ENCODE peak calls at places on chromosomes 7 and 10, in seven cellular contexts. M is Peyer's patch, Z is PC-3, R is MM.1S, W is HepG2, O is left ventricle myocardium inferior, Q is spleen. B is an unnamed sample. For H3K36me3, the result is how much of the 10 kb centered on the place peaks cover.

GRCh38 chr10:18313626-18314025 is 173.4 kb downstream of the CACNB2 start:
- DNase-seq in M (no peak), Z (no peak), R (no peak), W (no peak), O (no peak), Q (no peak), B (no peak)

GRCh38 chr10:30114871-30115270 is 55.5 kb upstream of the JCAD start:
- DNase-seq in M (no peak), Z (no peak), R (no peak), W (no peak), O (no peak), Q (no peak), B (no peak)

GRCh38 chr7:43625977-43626376 is 43.1 kb downstream of the STK17A start:
- DNase-seq in M (no peak), Z (no peak), R (no peak), W (no peak), O (no peak), Q (no peak), B (no peak)

GRCh38 chr7:73708961-73709360 is 10.5 kb downstream of the STX1A start:
- DNase-seq in M (no peak), Z (no peak), R (no peak), W (no peak), O (no peak), Q (no peak), B (no peak)

GRCh38 chr10:14621037-14621436 is 153.7 kb downstream of the FAM107B start:
- DNase-seq in M (no peak), Z (no peak), R (no peak), W (no peak), O (no peak), Q (no peak), B (no peak)

GRCh38 chr7:112286294-112287086 is 80.0 kb downstream of the ZNF277 start:
- DNase-seq in M (no peak), Z (no peak), R (no peak), W (no peak), O (no peak), Q (no peak), B (no peak)

GRCh38 chr7:115056019-115056418 is 134.1 kb downstream of the MDFIC start:
- DNase-seq in M (no peak), Z (no peak), R (no peak), W (no peak), O (no peak), Q (no peak), B (no peak)

GRCh38 chr7:4712371-4713182 is 30.5 kb downstream of the FOXK1 start:
- DNase-seq in M (no peak), Z (peak), R (no peak), W (peak), O (no peak), Q (no peak), B (no peak)

GRCh38 chr10:71266918-71267442 is 52.1 kb upstream of the SLC29A3 start:
- DNase-seq in M (no peak), Z (no peak), R (no peak), W (no peak), O (no peak), Q (no peak), B (no peak)

GRCh38 chr10:71265201-71265575 is 52.8 kb downstream of the UNC5B start:
- DNase-seq in M (no peak), Z (no peak), R (no peak), W (no peak), O (no peak), Q (no peak), B (no peak)

GRCh38 chr10:71264345-71265200 is 52.2 kb downstream of the UNC5B start:
- DNase-seq in M (no peak), Z (no peak), R (no peak), W (no peak), O (no peak), Q (no peak), B (no peak)

GRCh38 chr10:71266147-71266917 is 52.7 kb upstream of the SLC29A3 start:
- DNase-seq in M (peak), Z (no peak), R (no peak), W (peak), O (peak), Q (no peak), B (peak)

DNA sequence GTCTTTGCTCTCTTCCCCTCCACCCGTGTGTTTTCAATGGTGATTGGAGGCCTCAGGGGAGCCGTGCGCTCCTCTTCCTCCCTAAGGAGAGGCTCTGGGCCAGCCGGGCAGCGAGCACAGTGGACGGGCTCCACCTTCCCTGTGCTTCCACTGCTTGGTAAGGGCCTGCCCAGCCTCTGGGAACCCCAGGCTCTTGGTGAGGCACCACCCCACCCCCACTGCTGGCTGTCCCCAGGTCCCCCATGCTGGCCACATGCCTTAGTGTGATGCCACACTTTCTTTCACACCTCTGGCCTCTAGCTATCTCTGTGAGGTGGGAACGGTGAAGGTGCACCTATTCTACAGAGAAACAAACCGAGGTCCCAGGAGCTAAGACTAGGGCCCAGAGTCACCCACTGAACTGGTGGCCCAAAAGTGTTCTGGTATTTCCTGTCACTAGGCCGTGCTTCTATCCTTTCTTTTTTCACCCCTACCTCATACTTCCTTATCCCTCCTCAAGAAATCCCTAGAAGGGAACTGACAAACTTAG is 53.3 kb downstream of the UNC5B start:
- DNase-seq in M (no peak), Z (no peak), R (no peak), W (no peak), O (no peak), Q (no peak), B (no peak)
- H3K27ac ChIP-seq in M (peak), Z (no peak), R (no peak), W (no peak), O (peak), Q (no peak), B (no peak)

GRCh38 chr7:47291461-47292051 is 290.4 kb downstream of the TNS3 start:
- DNase-seq in M (no peak), Z (peak), R (no peak), W (no peak), O (no peak), Q (no peak), B (no peak)
- H3K36me3 ChIP-seq in M (under half), Z (half or more), R (under half), W (under half), O (under half), Q (under half), B (half or more)

DNA sequence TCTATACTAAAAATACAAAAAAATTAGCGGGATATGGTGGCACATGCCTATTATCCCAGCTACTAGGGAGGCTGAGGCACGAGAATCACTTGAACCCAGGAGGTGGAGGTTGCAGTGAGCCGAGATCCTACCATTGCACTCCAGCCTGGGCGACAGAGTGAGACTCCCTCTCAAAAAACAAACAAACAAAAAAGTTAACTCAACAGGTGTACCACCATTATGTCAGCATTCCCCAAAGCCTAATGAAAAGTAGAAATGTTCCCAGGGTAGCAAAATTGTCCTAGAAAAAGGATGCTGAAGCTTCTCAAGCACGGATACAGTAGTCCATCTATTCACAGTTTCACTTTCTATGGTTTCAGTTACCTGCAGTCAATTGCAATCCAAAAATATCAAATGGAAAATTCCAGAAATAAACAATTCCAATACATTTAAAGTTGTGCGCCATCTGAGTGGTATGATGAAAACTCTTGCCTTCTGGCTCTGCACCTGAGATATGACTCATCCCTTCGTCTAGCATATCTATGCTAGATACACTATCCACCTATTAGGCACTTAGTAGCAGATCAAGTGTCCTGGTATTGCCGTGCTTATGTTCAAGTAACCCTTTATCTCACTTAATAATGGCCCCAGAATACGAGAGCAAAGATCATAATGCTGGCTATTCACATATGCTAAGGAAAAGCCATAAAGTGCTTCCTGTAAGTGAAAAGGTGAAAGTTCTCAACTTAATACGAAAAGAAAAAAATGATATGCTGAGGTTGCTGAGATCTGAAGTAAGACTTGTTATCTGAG is 37.2 kb upstream of the SLC35G1 start:
- DNase-seq in M (no peak), Z (peak), R (no peak), W (no peak), O (no peak), Q (no peak), B (no peak)
- H3K4me3 ChIP-seq in M (no peak), Z (no peak), R (no peak), W (no peak), O (no peak), Q (no peak), B (no peak)

DNA sequence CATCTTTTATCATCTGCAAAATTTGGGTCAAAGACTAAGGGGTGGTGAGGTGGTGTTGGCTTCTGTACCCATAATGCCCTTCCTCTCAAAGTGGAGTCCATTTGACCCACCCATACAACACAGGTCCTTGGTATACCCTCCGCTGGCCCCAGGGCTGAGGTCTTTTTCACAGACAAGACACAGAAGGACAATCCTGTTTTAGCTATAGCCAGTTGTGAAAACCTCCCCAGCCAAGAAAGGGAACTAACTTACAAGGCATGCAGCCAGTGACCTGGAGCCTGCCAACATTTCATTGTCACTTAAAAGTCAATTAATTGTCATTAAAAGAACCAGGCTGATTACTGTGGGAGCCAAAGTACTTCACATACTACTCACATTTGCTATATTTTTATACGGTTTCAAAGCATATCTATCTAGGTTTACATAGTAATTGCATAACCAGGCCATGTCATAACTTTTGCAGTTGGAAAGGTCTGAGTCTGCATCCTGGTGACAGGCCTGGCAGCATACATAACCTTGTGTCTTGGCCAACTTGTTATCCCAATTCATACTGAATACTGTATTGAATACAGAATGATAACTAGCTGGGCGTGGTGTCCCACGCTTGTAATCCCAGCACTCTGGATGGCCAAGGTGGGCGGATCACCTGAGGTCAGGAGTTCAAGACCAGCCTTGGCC is 31.1 kb downstream of the NRBF2 start:
- DNase-seq in M (no peak), Z (peak), R (no peak), W (no peak), O (no peak), Q (no peak), B (no peak)
- H3K27ac ChIP-seq in M (no peak), Z (no peak), R (no peak), W (no peak), O (peak), Q (no peak), B (no peak)

GRCh38 chr10:78914502-78915330 is 154.1 kb upstream of the ZMIZ1 start:
- DNase-seq in M (peak), Z (no peak), R (no peak), W (no peak), O (peak), Q (peak), B (peak)

GRCh38 chr10:78916227-78916626 is 152.5 kb upstream of the ZMIZ1 start:
- DNase-seq in M (no peak), Z (no peak), R (no peak), W (no peak), O (no peak), Q (peak), B (peak)

GRCh38 chr10:78913219-78914059 is 155.3 kb upstream of the ZMIZ1 start:
- DNase-seq in M (peak), Z (no peak), R (no peak), W (peak), O (no peak), Q (peak), B (peak)

GRCh38 chr10:78914060-78914378 is 154.7 kb upstream of the ZMIZ1 start:
- DNase-seq in M (no peak), Z (no peak), R (no peak), W (no peak), O (no peak), Q (peak), B (peak)

DNA sequence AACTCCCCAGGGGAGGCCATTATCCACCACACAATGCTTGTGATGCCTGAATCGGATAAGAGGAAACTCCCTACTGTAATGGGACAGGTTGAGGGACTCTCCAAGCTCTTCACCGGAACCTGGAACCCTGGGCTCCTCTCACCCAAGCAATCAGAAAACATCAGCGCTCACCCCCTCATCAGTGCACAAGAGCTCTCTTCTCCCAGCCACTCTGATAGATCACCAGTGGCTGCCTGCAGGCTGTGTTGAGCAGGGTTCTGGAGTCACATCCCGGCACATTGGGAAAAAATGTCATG is 153.5 kb upstream of the ZMIZ1 start:
- DNase-seq in M (no peak), Z (no peak), R (no peak), W (no peak), O (no peak), Q (peak), B (peak)
- H3K36me3 ChIP-seq in M (under half), Z (under half), R (under half), W (under half), O (under half), Q (under half), B (under half)

GRCh38 chr7:70612811-70613210 is 519.1 kb upstream of the GALNT17 start:
- DNase-seq in M (no peak), Z (no peak), R (no peak), W (no peak), O (no peak), Q (no peak), B (no peak)

GRCh38 chr7:70616821-70617220 is 515.1 kb upstream of the GALNT17 start:
- DNase-seq in M (no peak), Z (no peak), R (no peak), W (no peak), O (no peak), Q (no peak), B (no peak)

GRCh38 chr7:70615066-70615465 is 516.9 kb upstream of the GALNT17 start:
- DNase-seq in M (no peak), Z (no peak), R (no peak), W (no peak), O (no peak), Q (no peak), B (no peak)

GRCh38 chr7:70618020-70618551 is 513.9 kb upstream of the GALNT17 start:
- DNase-seq in M (no peak), Z (no peak), R (no peak), W (no peak), O (peak), Q (no peak), B (no peak)

GRCh38 chr7:70614237-70614984 is 517.5 kb upstream of the GALNT17 start:
- DNase-seq in M (no peak), Z (no peak), R (no peak), W (no peak), O (peak), Q (peak), B (no peak)
- H3K4me3 ChIP-seq in M (no peak), Z (no peak), R (no peak), W (no peak), O (peak), Q (no peak), B (no peak)

GRCh38 chr10:17228081-17229015 is at the start of gene VIM:
- DNase-seq in M (peak), Z (peak), R (peak), W (no peak), O (peak), Q (peak), B (peak)

GRCh38 chr10:17229016-17229716 is 1.1 kb downstream of the VIM start:
- DNase-seq in M (peak), Z (peak), R (peak), W (no peak), O (peak), Q (peak), B (peak)

GRCh38 chr10:17226891-17227303 is 1.1 kb upstream of the VIM start:
- DNase-seq in M (no peak), Z (no peak), R (no peak), W (no peak), O (no peak), Q (peak), B (no peak)

GRCh38 chr10:17227367-17228080 is 517 bp upstream of the VIM start:
- DNase-seq in M (no peak), Z (no peak), R (peak), W (no peak), O (no peak), Q (no peak), B (no peak)

DNA sequence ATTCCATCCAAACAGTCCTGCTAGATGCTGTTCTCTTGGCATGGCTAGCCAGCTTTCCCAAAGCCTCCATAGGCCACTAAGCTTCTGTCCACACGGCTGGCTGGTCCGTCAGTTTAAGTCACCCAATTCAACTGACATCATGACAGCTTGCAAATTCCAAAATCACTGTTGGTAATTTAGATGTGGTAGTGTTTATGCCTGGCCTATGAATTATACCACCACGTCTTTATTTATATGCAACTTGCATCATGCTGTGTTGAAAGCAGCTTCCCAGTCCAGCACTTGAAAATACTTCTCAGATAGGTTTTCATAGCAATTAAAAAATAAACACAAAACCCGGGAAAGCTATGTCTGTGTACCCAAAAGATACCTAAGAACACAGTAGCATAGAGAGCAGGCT is 2.2 kb upstream of the VIM start:
- DNase-seq in M (no peak), Z (no peak), R (no peak), W (no peak), O (no peak), Q (no peak), B (no peak)
- H3K27ac ChIP-seq in M (no peak), Z (no peak), R (no peak), W (no peak), O (no peak), Q (no peak), B (no peak)